ENCODE peak calls at places on chromosome 1, in four cellular contexts. Q is EH; G is CD4-positive, alpha-beta T cell; T is NCI-H510A treated with DMSO at 0.1 percent for 48 hours. F is an unnamed sample.

GRCh38 chr1:13582713-13583443 is 754 bp upstream of the PDPN start:
- DNase-seq in Q (no peak), T (no peak), G (no peak), F (no peak)

GRCh38 chr1:109621402-109622101 is 1.9 kb downstream of the AMPD2 start:
- DNase-seq in T (no peak), Q (peak; percentile 25), G (no peak), F (no peak)

GRCh38 chr1:187451238-187451637 is 622.5 kb downstream of the PLA2G4A start:
- DNase-seq in G (no peak), Q (no peak), T (no peak), F (no peak)

GRCh38 chr1:94090761-94091160 is 30.2 kb downstream of the ABCA4 start:
- DNase-seq in G (no peak), T (peak; percentile 83), Q (no peak), F (no peak)

GRCh38 chr1:180131510-180131909 is 23.2 kb upstream of the QSOX1 start:
- DNase-seq in Q (peak; percentile 96), T (no peak), G (no peak), F (peak; percentile 32)

GRCh38 chr1:53176452-53177344 is 19.9 kb upstream of the CPT2 start:
- DNase-seq in T (peak; percentile 86), Q (peak; percentile 50), G (no peak), F (peak; percentile 55)

GRCh38 chr1:31588751-31589515 is 12.6 kb downstream of the TINAGL1 start:
- DNase-seq in T (no peak), Q (peak; percentile 44), G (no peak), F (peak; percentile 56)

GRCh38 chr1:76868916-76869315 is 1.6 kb downstream of the ST6GALNAC5 start:
- DNase-seq in G (no peak), T (no peak), Q (no peak), F (peak; percentile 20)

GRCh38 chr1:214234635-214235025 is 46.3 kb upstream of the SMYD2 start:
- DNase-seq in G (no peak), T (no peak), Q (peak; percentile 13), F (no peak)

GRCh38 chr1:88061106-88061829 is 622.8 kb upstream of the PKN2 start:
- DNase-seq in Q (peak; percentile 64), T (peak; percentile 69), G (no peak), F (peak; percentile 69)